ENCODE peak calls at places on chromosomes 3 and 15, in five cellular contexts. One of them, this sample, is unnamed.

GRCh38 chr3:44648564-44649229 is at the start of gene ZNF35:
- DNase-seq in pancreas: peak
- DNase-seq in astrocyte of the spinal cord: peak
- DNase-seq in sigmoid colon: peak
- DNase-seq in astrocyte of the cerebellum: peak
- DNase-seq in this sample: peak

GRCh38 chr3:64911138-64911537 is 223.3 kb upstream of the ADAMTS9 start:
- DNase-seq in pancreas: no peak
- DNase-seq in astrocyte of the spinal cord: no peak
- DNase-seq in sigmoid colon: no peak
- DNase-seq in astrocyte of the cerebellum: no peak
- DNase-seq in this sample: no peak

GRCh38 chr3:15347104-15347736 is 14.8 kb upstream of the SH3BP5 start:
- DNase-seq in pancreas: no peak
- DNase-seq in astrocyte of the spinal cord: no peak
- DNase-seq in sigmoid colon: no peak
- DNase-seq in astrocyte of the cerebellum: no peak
- DNase-seq in this sample: no peak

GRCh38 chr3:83934208-83935150 is 1024.3 kb upstream of the CADM2 start:
- DNase-seq in pancreas: no peak
- DNase-seq in astrocyte of the spinal cord: peak
- DNase-seq in sigmoid colon: no peak
- DNase-seq in astrocyte of the cerebellum: no peak
- DNase-seq in this sample: peak

GRCh38 chr15:95987886-95988573 is 342.5 kb upstream of the NR2F2 start:
- DNase-seq in pancreas: no peak
- DNase-seq in astrocyte of the spinal cord: no peak
- DNase-seq in sigmoid colon: no peak
- DNase-seq in astrocyte of the cerebellum: no peak
- DNase-seq in this sample: no peak

GRCh38 chr15:95134306-95135100 is 903.1 kb downstream of the MCTP2 start:
- DNase-seq in pancreas: no peak
- DNase-seq in astrocyte of the spinal cord: peak
- DNase-seq in sigmoid colon: no peak
- DNase-seq in astrocyte of the cerebellum: no peak
- DNase-seq in this sample: no peak

GRCh38 chr15:68653031-68653635 is 74.3 kb downstream of the CORO2B start:
- DNase-seq in pancreas: no peak
- DNase-seq in astrocyte of the spinal cord: no peak
- DNase-seq in sigmoid colon: peak
- DNase-seq in astrocyte of the cerebellum: no peak
- DNase-seq in this sample: no peak

GRCh38 chr3:108705045-108705444 is 52.2 kb downstream of the RETNLB start:
- DNase-seq in pancreas: no peak
- DNase-seq in astrocyte of the spinal cord: no peak
- DNase-seq in sigmoid colon: no peak
- DNase-seq in astrocyte of the cerebellum: no peak
- DNase-seq in this sample: no peak

GRCh38 chr3:105222568-105223093 is 144.1 kb upstream of the ALCAM start:
- DNase-seq in pancreas: no peak
- DNase-seq in astrocyte of the spinal cord: no peak
- DNase-seq in sigmoid colon: no peak
- DNase-seq in astrocyte of the cerebellum: no peak
- DNase-seq in this sample: no peak

GRCh38 chr3:113006350-113007056 is 15.7 kb downstream of the GTPBP8 start:
- DNase-seq in pancreas: no peak
- DNase-seq in astrocyte of the spinal cord: no peak
- DNase-seq in sigmoid colon: no peak
- DNase-seq in astrocyte of the cerebellum: no peak
- DNase-seq in this sample: no peak

GRCh38 chr3:129054605-129055104 is 5.9 kb upstream of the GP9 start:
- DNase-seq in pancreas: no peak
- DNase-seq in astrocyte of the spinal cord: no peak
- DNase-seq in sigmoid colon: no peak
- DNase-seq in astrocyte of the cerebellum: no peak
- DNase-seq in this sample: no peak

GRCh38 chr15:52709172-52709979 is 30.2 kb upstream of the ATOSA start:
- DNase-seq in pancreas: peak
- DNase-seq in astrocyte of the spinal cord: no peak
- DNase-seq in sigmoid colon: no peak
- DNase-seq in astrocyte of the cerebellum: no peak
- DNase-seq in this sample: peak

GRCh38 chr15:69463182-69463756 is 10.7 kb downstream of the RPLP1 start:
- DNase-seq in pancreas: no peak
- DNase-seq in astrocyte of the spinal cord: peak
- DNase-seq in sigmoid colon: no peak
- DNase-seq in astrocyte of the cerebellum: no peak
- DNase-seq in this sample: peak

GRCh38 chr15:66961407-66961884 is 104.0 kb upstream of the SMAD3 start:
- DNase-seq in pancreas: no peak
- DNase-seq in astrocyte of the spinal cord: peak
- DNase-seq in sigmoid colon: no peak
- DNase-seq in astrocyte of the cerebellum: no peak
- DNase-seq in this sample: no peak

GRCh38 chr3:120171134-120171863 is 77.1 kb upstream of the GSK3B start:
- DNase-seq in pancreas: no peak
- DNase-seq in astrocyte of the spinal cord: peak
- DNase-seq in sigmoid colon: no peak
- DNase-seq in astrocyte of the cerebellum: no peak
- DNase-seq in this sample: no peak

GRCh38 chr15:74251187-74251811 is 15.2 kb downstream of the CCDC33 start:
- DNase-seq in pancreas: peak
- DNase-seq in astrocyte of the spinal cord: no peak
- DNase-seq in sigmoid colon: no peak
- DNase-seq in astrocyte of the cerebellum: no peak
- DNase-seq in this sample: no peak

GRCh38 chr15:95097366-95097765 is 866.0 kb downstream of the MCTP2 start:
- DNase-seq in pancreas: no peak
- DNase-seq in astrocyte of the spinal cord: no peak
- DNase-seq in sigmoid colon: no peak
- DNase-seq in astrocyte of the cerebellum: no peak
- DNase-seq in this sample: no peak

GRCh38 chr15:57732526-57733331 is 26.2 kb downstream of the POLR2M start:
- DNase-seq in pancreas: peak
- DNase-seq in astrocyte of the spinal cord: peak
- DNase-seq in sigmoid colon: no peak
- DNase-seq in astrocyte of the cerebellum: peak
- DNase-seq in this sample: peak

GRCh38 chr3:30401971-30402370 is 204.4 kb upstream of the TGFBR2 start:
- DNase-seq in pancreas: no peak
- DNase-seq in astrocyte of the spinal cord: peak
- DNase-seq in sigmoid colon: peak
- DNase-seq in astrocyte of the cerebellum: no peak
- DNase-seq in this sample: peak

GRCh38 chr3:156782319-156782718 is 43.8 kb upstream of the LEKR1 start:
- DNase-seq in pancreas: no peak
- DNase-seq in astrocyte of the spinal cord: no peak
- DNase-seq in sigmoid colon: no peak
- DNase-seq in astrocyte of the cerebellum: no peak
- DNase-seq in this sample: no peak

GRCh38 chr15:29675791-29676301 is 146.4 kb downstream of the TJP1 start:
- DNase-seq in pancreas: no peak
- DNase-seq in astrocyte of the spinal cord: no peak
- DNase-seq in sigmoid colon: no peak
- DNase-seq in astrocyte of the cerebellum: peak
- DNase-seq in this sample: no peak

GRCh38 chr15:81133782-81134461 is at the start of gene CFAP161:
- DNase-seq in pancreas: peak
- DNase-seq in astrocyte of the spinal cord: peak
- DNase-seq in sigmoid colon: peak
- DNase-seq in astrocyte of the cerebellum: peak
- DNase-seq in this sample: peak

GRCh38 chr3:16767006-16767405 is 117.7 kb upstream of the PLCL2 start:
- DNase-seq in pancreas: no peak
- DNase-seq in astrocyte of the spinal cord: no peak
- DNase-seq in sigmoid colon: no peak
- DNase-seq in astrocyte of the cerebellum: no peak
- DNase-seq in this sample: no peak

GRCh38 chr15:97504031-97504430 is 456.5 kb upstream of the ARRDC4 start:
- DNase-seq in pancreas: no peak
- DNase-seq in astrocyte of the spinal cord: peak
- DNase-seq in sigmoid colon: no peak
- DNase-seq in astrocyte of the cerebellum: peak
- DNase-seq in this sample: peak

GRCh38 chr3:157502916-157503620 is at the start of gene VEPH1:
- DNase-seq in pancreas: peak
- DNase-seq in astrocyte of the spinal cord: peak
- DNase-seq in sigmoid colon: no peak
- DNase-seq in astrocyte of the cerebellum: peak
- DNase-seq in this sample: no peak

GRCh38 chr15:81410318-81410753 is 36.3 kb upstream of the TMC3 start:
- DNase-seq in pancreas: no peak
- DNase-seq in astrocyte of the spinal cord: peak
- DNase-seq in sigmoid colon: peak
- DNase-seq in astrocyte of the cerebellum: peak
- DNase-seq in this sample: peak

GRCh38 chr3:152298393-152299242 is 29.9 kb downstream of the MBNL1 start:
- DNase-seq in pancreas: no peak
- DNase-seq in astrocyte of the spinal cord: peak
- DNase-seq in sigmoid colon: peak
- DNase-seq in astrocyte of the cerebellum: peak
- DNase-seq in this sample: peak

GRCh38 chr3:120506828-120507774 is 56.3 kb upstream of the FSTL1 start:
- DNase-seq in pancreas: no peak
- DNase-seq in astrocyte of the spinal cord: peak
- DNase-seq in sigmoid colon: peak
- DNase-seq in astrocyte of the cerebellum: no peak
- DNase-seq in this sample: peak

GRCh38 chr3:46991406-46992165 is 12.1 kb downstream of the NBEAL2 start:
- DNase-seq in pancreas: peak
- DNase-seq in astrocyte of the spinal cord: no peak
- DNase-seq in sigmoid colon: no peak
- DNase-seq in astrocyte of the cerebellum: no peak
- DNase-seq in this sample: no peak

GRCh38 chr3:30615615-30616346 is 9.4 kb downstream of the TGFBR2 start:
- DNase-seq in pancreas: no peak
- DNase-seq in astrocyte of the spinal cord: no peak
- DNase-seq in sigmoid colon: no peak
- DNase-seq in astrocyte of the cerebellum: no peak
- DNase-seq in this sample: no peak

GRCh38 chr15:68652141-68652540 is 73.3 kb downstream of the CORO2B start:
- DNase-seq in pancreas: no peak
- DNase-seq in astrocyte of the spinal cord: no peak
- DNase-seq in sigmoid colon: peak
- DNase-seq in astrocyte of the cerebellum: no peak
- DNase-seq in this sample: no peak

GRCh38 chr15:45307230-45307924 is 55.3 kb downstream of the SLC28A2 start:
- DNase-seq in pancreas: no peak
- DNase-seq in astrocyte of the spinal cord: peak
- DNase-seq in sigmoid colon: no peak
- DNase-seq in astrocyte of the cerebellum: peak
- DNase-seq in this sample: peak

GRCh38 chr3:159929181-159929893 is 59.3 kb upstream of the IL12A start:
- DNase-seq in pancreas: no peak
- DNase-seq in astrocyte of the spinal cord: peak
- DNase-seq in sigmoid colon: no peak
- DNase-seq in astrocyte of the cerebellum: peak
- DNase-seq in this sample: peak

DNA sequence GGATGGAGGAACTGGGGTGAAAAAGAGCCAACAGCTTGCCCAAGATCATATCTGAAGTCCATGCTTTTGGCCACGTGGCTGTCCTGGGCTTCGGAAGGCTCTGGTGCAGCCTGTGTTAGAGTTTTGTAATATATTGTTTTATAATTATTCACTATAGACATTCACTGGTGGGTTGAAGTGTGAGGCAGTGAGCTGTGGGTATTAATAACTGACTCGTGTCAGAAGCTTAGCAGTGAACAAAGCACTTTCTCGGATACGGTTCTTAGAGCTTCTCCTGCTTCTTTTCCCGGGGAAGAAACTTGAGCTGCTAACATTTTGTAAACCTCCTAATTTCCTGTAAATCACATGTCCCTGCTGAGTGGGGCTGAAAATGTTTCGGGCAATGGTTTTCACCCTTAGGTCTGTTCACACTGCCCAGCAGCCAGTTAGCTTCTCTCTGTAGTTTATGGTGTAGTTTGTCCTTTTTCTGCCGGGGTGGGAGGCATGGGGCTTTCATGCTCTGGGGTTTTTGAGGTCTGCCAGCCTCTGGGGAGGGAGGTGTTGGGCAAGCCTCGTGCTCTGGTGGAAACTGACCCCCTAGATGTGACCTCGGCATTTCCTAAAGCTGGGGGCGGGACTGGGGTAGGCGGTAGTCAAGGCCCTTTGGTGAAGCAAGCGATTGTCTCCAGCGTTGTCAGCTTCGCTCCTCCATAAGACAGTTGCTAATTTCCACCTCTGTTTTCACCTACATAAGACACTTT is 1.7 kb downstream of the MRAS start:
- DNase-seq in pancreas: no peak
- DNase-seq in astrocyte of the spinal cord: peak
- DNase-seq in sigmoid colon: no peak
- DNase-seq in astrocyte of the cerebellum: no peak
- DNase-seq in this sample: no peak
- H3K4me3 ChIP-seq in pancreas: peak
- H3K4me3 ChIP-seq in astrocyte of the spinal cord: no peak
- H3K4me3 ChIP-seq in sigmoid colon: peak
- H3K4me3 ChIP-seq in astrocyte of the cerebellum: peak
- H3K4me3 ChIP-seq in this sample: no peak

GRCh38 chr15:91068966-91069365 is 31.1 kb upstream of the SV2B start:
- DNase-seq in pancreas: no peak
- DNase-seq in astrocyte of the spinal cord: no peak
- DNase-seq in sigmoid colon: no peak
- DNase-seq in astrocyte of the cerebellum: no peak
- DNase-seq in this sample: no peak
- TF ChIP-seq CTCF in pancreas: no peak
- TF ChIP-seq CTCF in astrocyte of the spinal cord: no peak
- TF ChIP-seq CTCF in sigmoid colon: no peak
- TF ChIP-seq CTCF in astrocyte of the cerebellum: no peak
- TF ChIP-seq CTCF in this sample: no peak

GRCh38 chr3:179608931-179609720 is 4.5 kb downstream of the NDUFB5 start:
- DNase-seq in pancreas: no peak
- DNase-seq in astrocyte of the spinal cord: no peak
- DNase-seq in sigmoid colon: no peak
- DNase-seq in astrocyte of the cerebellum: no peak
- DNase-seq in this sample: no peak
- H3K4me3 ChIP-seq in pancreas: no peak
- H3K4me3 ChIP-seq in astrocyte of the spinal cord: no peak
- H3K4me3 ChIP-seq in sigmoid colon: no peak
- H3K4me3 ChIP-seq in astrocyte of the cerebellum: no peak
- H3K4me3 ChIP-seq in this sample: no peak

GRCh38 chr3:140363801-140364200 is 314.1 kb upstream of the TRIM42 start:
- DNase-seq in pancreas: peak
- DNase-seq in astrocyte of the spinal cord: no peak
- DNase-seq in sigmoid colon: no peak
- DNase-seq in astrocyte of the cerebellum: no peak
- DNase-seq in this sample: peak

GRCh38 chr3:140355481-140355880 is 322.4 kb upstream of the TRIM42 start:
- DNase-seq in pancreas: no peak
- DNase-seq in astrocyte of the spinal cord: no peak
- DNase-seq in sigmoid colon: no peak
- DNase-seq in astrocyte of the cerebellum: no peak
- DNase-seq in this sample: no peak

GRCh38 chr3:140358696-140359095 is 319.2 kb upstream of the TRIM42 start:
- DNase-seq in pancreas: no peak
- DNase-seq in astrocyte of the spinal cord: no peak
- DNase-seq in sigmoid colon: no peak
- DNase-seq in astrocyte of the cerebellum: no peak
- DNase-seq in this sample: no peak

GRCh38 chr3:140359198-140359995 is 318.5 kb upstream of the TRIM42 start:
- DNase-seq in pancreas: no peak
- DNase-seq in astrocyte of the spinal cord: no peak
- DNase-seq in sigmoid colon: no peak
- DNase-seq in astrocyte of the cerebellum: no peak
- DNase-seq in this sample: no peak

GRCh38 chr3:140360332-140360731 is 317.5 kb upstream of the TRIM42 start:
- DNase-seq in pancreas: no peak
- DNase-seq in astrocyte of the spinal cord: no peak
- DNase-seq in sigmoid colon: no peak
- DNase-seq in astrocyte of the cerebellum: no peak
- DNase-seq in this sample: no peak
- TF ChIP-seq CTCF in pancreas: no peak
- TF ChIP-seq CTCF in astrocyte of the spinal cord: peak
- TF ChIP-seq CTCF in sigmoid colon: no peak
- TF ChIP-seq CTCF in astrocyte of the cerebellum: no peak
- TF ChIP-seq CTCF in this sample: peak

This sample was measured in epithelial cell of esophagus.